ENCODE peak calls at places on chromosomes 7 and 10, in seven cellular contexts. One of them, this sample, is unnamed.
A peak's percentile ranks its signal among the peaks of the same experiment; 100 is the strongest.

GRCh38 chr10:127262606-127263005 is 66.2 kb upstream of the INSYN2A start:
- DNase-seq in iris pigment epithelial cell: no peak
- DNase-seq in posterior cingulate gyrus: no peak
- DNase-seq in fibroblast of mammary gland: no peak
- DNase-seq in chondrocyte: no peak
- DNase-seq in HT1080: no peak
- DNase-seq in non-pigmented ciliary epithelial cell: no peak
- DNase-seq in this sample: no peak

GRCh38 chr10:56139405-56139804 is 221.7 kb downstream of the ZWINT start:
- DNase-seq in iris pigment epithelial cell: no peak
- DNase-seq in posterior cingulate gyrus: no peak
- DNase-seq in fibroblast of mammary gland: no peak
- DNase-seq in chondrocyte: no peak
- DNase-seq in HT1080: no peak
- DNase-seq in non-pigmented ciliary epithelial cell: no peak
- DNase-seq in this sample: no peak

GRCh38 chr7:53521638-53522184 is 486.3 kb downstream of the POM121L12 start:
- DNase-seq in iris pigment epithelial cell: no peak
- DNase-seq in posterior cingulate gyrus: no peak
- DNase-seq in fibroblast of mammary gland: no peak
- DNase-seq in chondrocyte: no peak
- DNase-seq in HT1080: no peak
- DNase-seq in non-pigmented ciliary epithelial cell: no peak
- DNase-seq in this sample: no peak

GRCh38 chr7:41463770-41464470 is 239.0 kb downstream of the INHBA start:
- DNase-seq in iris pigment epithelial cell: no peak
- DNase-seq in posterior cingulate gyrus: no peak
- DNase-seq in fibroblast of mammary gland: no peak
- DNase-seq in chondrocyte: no peak
- DNase-seq in HT1080: no peak
- DNase-seq in non-pigmented ciliary epithelial cell: no peak
- DNase-seq in this sample: no peak

GRCh38 chr10:114281006-114281405 is 42.0 kb downstream of the VWA2 start:
- DNase-seq in iris pigment epithelial cell: no peak
- DNase-seq in posterior cingulate gyrus: no peak
- DNase-seq in fibroblast of mammary gland: no peak
- DNase-seq in chondrocyte: no peak
- DNase-seq in HT1080: no peak
- DNase-seq in non-pigmented ciliary epithelial cell: no peak
- DNase-seq in this sample: no peak

GRCh38 chr10:23540401-23540800 is 101.5 kb downstream of the OTUD1 start:
- DNase-seq in iris pigment epithelial cell: no peak
- DNase-seq in posterior cingulate gyrus: no peak
- DNase-seq in fibroblast of mammary gland: no peak
- DNase-seq in chondrocyte: no peak
- DNase-seq in HT1080: no peak
- DNase-seq in non-pigmented ciliary epithelial cell: no peak
- DNase-seq in this sample: no peak

GRCh38 chr7:95095259-95096122 is 188.1 kb downstream of the PPP1R9A start:
- DNase-seq in iris pigment epithelial cell: no peak
- DNase-seq in posterior cingulate gyrus: no peak
- DNase-seq in fibroblast of mammary gland: no peak
- DNase-seq in chondrocyte: no peak
- DNase-seq in HT1080: no peak
- DNase-seq in non-pigmented ciliary epithelial cell: no peak
- DNase-seq in this sample: peak; percentile 69

GRCh38 chr10:103859161-103860141 is 4.1 kb upstream of the SH3PXD2A start:
- DNase-seq in iris pigment epithelial cell: peak; percentile 64
- DNase-seq in posterior cingulate gyrus: peak; percentile 72
- DNase-seq in fibroblast of mammary gland: peak; percentile 75
- DNase-seq in chondrocyte: no peak
- DNase-seq in HT1080: peak; percentile 81
- DNase-seq in non-pigmented ciliary epithelial cell: no peak
- DNase-seq in this sample: peak; percentile 95

GRCh38 chr7:51927738-51928137 is 611.1 kb upstream of the COBL start:
- DNase-seq in iris pigment epithelial cell: no peak
- DNase-seq in posterior cingulate gyrus: no peak
- DNase-seq in fibroblast of mammary gland: no peak
- DNase-seq in chondrocyte: no peak
- DNase-seq in HT1080: no peak
- DNase-seq in non-pigmented ciliary epithelial cell: no peak
- DNase-seq in this sample: no peak

GRCh38 chr7:128264477-128264876 is 23.4 kb downstream of the LEP start:
- DNase-seq in iris pigment epithelial cell: no peak
- DNase-seq in posterior cingulate gyrus: no peak
- DNase-seq in fibroblast of mammary gland: no peak
- DNase-seq in chondrocyte: no peak
- DNase-seq in HT1080: no peak
- DNase-seq in non-pigmented ciliary epithelial cell: no peak
- DNase-seq in this sample: no peak

GRCh38 chr7:127578036-127578684 is 7.2 kb downstream of the GCC1 start:
- DNase-seq in iris pigment epithelial cell: peak; percentile 40
- DNase-seq in posterior cingulate gyrus: no peak
- DNase-seq in fibroblast of mammary gland: peak; percentile 81
- DNase-seq in chondrocyte: no peak
- DNase-seq in HT1080: no peak
- DNase-seq in non-pigmented ciliary epithelial cell: no peak
- DNase-seq in this sample: peak; percentile 27

GRCh38 chr10:29841724-29842649 is 207.2 kb upstream of the SVIL start:
- DNase-seq in iris pigment epithelial cell: no peak
- DNase-seq in posterior cingulate gyrus: no peak
- DNase-seq in fibroblast of mammary gland: no peak
- DNase-seq in chondrocyte: no peak
- DNase-seq in HT1080: peak; percentile 45
- DNase-seq in non-pigmented ciliary epithelial cell: no peak
- DNase-seq in this sample: peak; percentile 58

This sample was measured in amniotic epithelial cell.